ENCODE peak calls at places on chromosome 21, in ten cellular contexts. C is GM23338, O is endothelial cell of umbilical vein, X is HCT116, D is stomach, N is HepG2, V is esophagus muscularis mucosa, I is sigmoid colon, G is suprapubic skin, J is Panc1. F is an unnamed sample.
A peak's percentile ranks its signal among the peaks of the same experiment; 100 is the strongest.

GRCh38 chr21:36753556-36753955 is 54.6 kb downstream of the SIM2 start:
- DNase-seq in O (peak; percentile 20), D (no peak), N (no peak), C (no peak), V (no peak), J (no peak), I (no peak), G (no peak), X (no peak), F (no peak)

GRCh38 chr21:16837319-16837718 is 675.5 kb upstream of the CXADR start:
- DNase-seq in V (no peak), I (no peak), X (no peak), J (no peak), O (no peak), N (no peak), C (no peak), D (no peak), G (no peak), F (no peak)

GRCh38 chr21:40179167-40179566 is 311.9 kb downstream of the PCP4 start:
- DNase-seq in D (no peak), V (no peak), N (no peak), J (no peak), X (no peak), C (no peak), G (peak; percentile 64), I (no peak), O (no peak), F (peak; percentile 31)

GRCh38 chr21:28298251-28298672 is 694.4 kb downstream of the LTN1 start:
- DNase-seq in I (no peak), J (no peak), X (no peak), G (no peak), N (no peak), V (no peak), D (no peak), C (no peak), O (peak; percentile 34), F (no peak)

GRCh38 chr21:25402134-25402957 is 204.9 kb downstream of the MRPL39 start:
- DNase-seq in D (no peak), O (no peak), I (no peak), J (no peak), X (no peak), N (no peak), C (no peak), G (no peak), V (no peak), F (no peak)

GRCh38 chr21:42757422-42757821 is 104.0 kb downstream of the PDE9A start:
- DNase-seq in G (no peak), D (no peak), O (no peak), N (no peak), C (no peak), X (no peak), J (no peak), I (no peak), V (no peak), F (no peak)

GRCh38 chr21:35226302-35226701 is 177.2 kb upstream of the RUNX1 start:
- DNase-seq in N (peak; percentile 24), C (no peak), X (no peak), G (no peak), V (no peak), D (peak; percentile 45), J (no peak), O (peak; percentile 13), I (no peak), F (peak; percentile 54)

GRCh38 chr21:37792046-37792445 is 124.2 kb downstream of the KCNJ6 start:
- DNase-seq in X (no peak), G (no peak), N (no peak), O (no peak), V (no peak), J (no peak), D (no peak), I (no peak), C (no peak), F (no peak)

GRCh38 chr21:26845066-26845749 is at the start of gene ADAMTS1:
- DNase-seq in I (peak; percentile 98), G (peak; percentile 96), N (peak; percentile 4), V (peak; percentile 98), D (peak; percentile 71), O (peak; percentile 77), J (no peak), X (no peak), C (peak; percentile 87), F (peak; percentile 71)

GRCh38 chr21:26843912-26844257 is 1.3 kb downstream of the ADAMTS1 start:
- DNase-seq in X (no peak), V (no peak), N (no peak), C (peak; percentile 30), G (no peak), I (no peak), O (no peak), D (no peak), J (no peak), F (no peak)

GRCh38 chr21:26844258-26845065 is 747 bp downstream of the ADAMTS1 start:
- DNase-seq in C (peak; percentile 60), N (no peak), J (no peak), I (peak; percentile 84), D (no peak), V (no peak), G (no peak), O (peak; percentile 51), X (no peak), F (no peak)

GRCh38 chr21:26842300-26842699 is 2.9 kb downstream of the ADAMTS1 start:
- DNase-seq in O (no peak), X (no peak), D (no peak), C (no peak), J (no peak), G (no peak), N (no peak), I (no peak), V (no peak), F (no peak)

DNA sequence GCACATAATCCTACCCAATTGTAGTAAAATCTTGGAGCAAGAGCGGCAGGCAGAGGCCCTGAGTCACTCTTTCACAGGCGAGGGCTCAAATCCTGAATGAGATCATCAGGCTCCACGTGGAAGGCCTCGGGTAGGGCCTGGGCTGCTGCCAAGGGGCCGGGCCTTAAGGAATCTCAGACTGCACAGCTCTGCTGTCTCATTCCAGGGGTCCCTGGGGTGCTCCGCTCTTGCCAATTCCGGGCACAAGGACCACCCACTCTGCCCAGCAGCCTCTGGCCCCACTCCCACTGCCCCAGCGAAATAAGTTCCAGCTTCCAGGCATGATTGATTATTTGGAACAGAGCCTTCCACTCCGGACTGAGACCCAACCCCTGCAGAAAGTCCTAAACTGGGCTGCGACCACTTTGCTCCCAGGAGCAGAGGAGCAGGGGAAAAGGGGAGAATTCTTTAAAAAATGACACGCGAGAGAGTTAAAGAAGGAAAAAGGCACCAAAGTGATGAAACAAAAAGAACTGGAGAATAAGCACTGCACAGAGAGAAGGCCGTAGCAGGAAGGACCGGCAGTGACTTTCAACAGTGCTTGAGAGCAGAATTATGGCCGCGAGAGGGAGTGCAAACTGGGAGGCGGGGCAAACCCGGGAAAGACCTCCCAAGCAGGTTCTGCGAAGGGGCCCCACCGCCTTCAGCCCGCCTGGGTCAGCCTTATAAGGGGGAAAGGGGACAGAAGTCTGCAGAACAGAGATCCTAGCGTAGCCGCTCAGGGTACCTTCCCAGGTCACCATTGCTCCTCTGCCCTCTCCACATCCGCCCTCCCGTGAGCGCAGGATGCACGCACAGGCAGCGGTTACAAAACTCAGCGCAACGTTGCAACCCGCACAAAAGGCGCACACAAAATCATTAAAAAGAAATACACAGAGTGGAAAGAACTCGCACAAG is 2.0 kb downstream of the ADAMTS1 start:
- DNase-seq in V (peak; percentile 98), C (peak; percentile 83), N (no peak), G (peak; percentile 91), O (peak; percentile 94), I (peak; percentile 97), X (no peak), D (peak; percentile 87), J (peak; percentile 75), F (peak; percentile 80)
- TF ChIP-seq CTCF in V (peak; percentile 38), C (peak; percentile 25), N (no peak), G (no peak), O (peak; percentile 12), I (peak; percentile 16), X (no peak), D (no peak), J (peak; percentile 49), F (no peak)

GRCh38 chr21:32524010-32524719 is 61.2 kb downstream of the TCP10L start:
- DNase-seq in V (no peak), C (no peak), D (no peak), O (peak; percentile 100), G (no peak), J (no peak), N (no peak), I (peak; percentile 63), X (no peak), F (no peak)

GRCh38 chr21:32523463-32523862 is 61.9 kb downstream of the TCP10L start:
- DNase-seq in I (peak; percentile 41), N (no peak), J (no peak), X (no peak), D (no peak), O (peak; percentile 48), G (no peak), C (no peak), V (no peak), F (no peak)

GRCh38 chr21:32519945-32520884 is 65.1 kb downstream of the TCP10L start:
- DNase-seq in N (no peak), O (peak; percentile 55), X (no peak), V (no peak), C (no peak), I (no peak), G (no peak), J (no peak), D (no peak), F (no peak)

GRCh38 chr21:32520885-32521735 is 64.2 kb downstream of the TCP10L start:
- DNase-seq in J (no peak), G (peak; percentile 90), I (peak; percentile 91), N (no peak), X (no peak), O (peak; percentile 98), V (peak; percentile 94), C (no peak), D (peak; percentile 54), F (peak; percentile 90)

DNA sequence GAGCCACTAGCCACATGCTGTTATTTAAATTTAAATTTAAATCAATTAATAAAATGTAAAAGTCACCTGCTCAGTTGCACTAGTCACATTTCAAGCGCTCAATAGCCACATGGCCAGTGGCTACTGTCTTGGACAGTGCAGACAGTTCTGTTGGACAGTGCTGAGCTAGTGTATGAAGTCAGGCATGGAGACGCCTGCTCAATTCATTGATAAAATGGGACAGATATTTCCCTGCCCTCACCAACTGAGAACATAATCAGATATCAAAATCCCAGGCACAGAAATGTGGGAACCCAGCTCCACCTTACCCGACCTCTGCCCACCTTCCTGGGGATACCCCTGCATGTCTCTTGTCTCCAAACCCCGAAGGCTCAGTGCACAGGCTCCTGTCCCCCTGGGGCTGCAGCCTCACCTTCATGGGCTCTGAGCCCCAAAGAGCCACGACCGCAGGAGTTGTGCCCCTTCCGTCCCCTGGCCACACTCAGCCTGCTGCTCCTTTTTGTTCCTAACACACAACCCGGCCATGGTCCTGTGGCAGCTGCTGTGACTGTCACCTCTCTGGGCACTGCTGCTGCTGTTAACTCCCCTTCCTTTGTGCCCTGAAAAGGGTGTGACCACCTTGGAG is 63.5 kb downstream of the TCP10L start:
- DNase-seq in J (no peak), D (no peak), N (no peak), V (no peak), O (peak; percentile 24), G (no peak), C (no peak), I (no peak), X (no peak), F (no peak)
- TF ChIP-seq POLR2AphosphoS5 in J (no peak), D (no peak), N (no peak), V (no peak), O (peak; percentile 26), G (no peak), C (no peak), I (no peak), X (no peak), F (no peak)

GRCh38 chr21:20045197-20045596 is 953.0 kb upstream of the NCAM2 start:
- DNase-seq in I (no peak), O (no peak), X (no peak), V (no peak), D (no peak), J (no peak), C (no peak), N (no peak), G (no peak), F (no peak)

GRCh38 chr21:20040768-20041167 is 957.4 kb upstream of the NCAM2 start:
- DNase-seq in D (no peak), O (peak; percentile 14), V (no peak), J (no peak), C (peak; percentile 27), G (no peak), I (no peak), N (no peak), X (no peak), F (no peak)
- TF ChIP-seq CTCF in D (no peak), O (no peak), V (no peak), J (peak; percentile 13), C (peak; percentile 65), G (no peak), I (no peak), N (no peak), X (no peak), F (no peak)

GRCh38 chr21:31337086-31337485 is 7.0 kb downstream of the TIAM1 start:
- DNase-seq in C (no peak), D (no peak), G (no peak), X (no peak), I (no peak), N (no peak), V (no peak), J (no peak), O (no peak), F (no peak)

GRCh38 chr21:31336739-31337040 is 7.4 kb downstream of the TIAM1 start:
- DNase-seq in O (no peak), X (no peak), G (no peak), N (no peak), C (no peak), V (no peak), D (no peak), I (no peak), J (no peak), F (no peak)

GRCh38 chr21:31334648-31335121 is 9.4 kb downstream of the TIAM1 start:
- DNase-seq in D (peak; percentile 59), C (no peak), N (no peak), O (no peak), J (no peak), G (no peak), I (no peak), X (no peak), V (no peak), F (no peak)

GRCh38 chr21:31337991-31338891 is 5.8 kb downstream of the TIAM1 start:
- DNase-seq in J (no peak), I (no peak), N (no peak), G (no peak), D (no peak), O (no peak), X (no peak), C (no peak), V (no peak), F (no peak)

DNA sequence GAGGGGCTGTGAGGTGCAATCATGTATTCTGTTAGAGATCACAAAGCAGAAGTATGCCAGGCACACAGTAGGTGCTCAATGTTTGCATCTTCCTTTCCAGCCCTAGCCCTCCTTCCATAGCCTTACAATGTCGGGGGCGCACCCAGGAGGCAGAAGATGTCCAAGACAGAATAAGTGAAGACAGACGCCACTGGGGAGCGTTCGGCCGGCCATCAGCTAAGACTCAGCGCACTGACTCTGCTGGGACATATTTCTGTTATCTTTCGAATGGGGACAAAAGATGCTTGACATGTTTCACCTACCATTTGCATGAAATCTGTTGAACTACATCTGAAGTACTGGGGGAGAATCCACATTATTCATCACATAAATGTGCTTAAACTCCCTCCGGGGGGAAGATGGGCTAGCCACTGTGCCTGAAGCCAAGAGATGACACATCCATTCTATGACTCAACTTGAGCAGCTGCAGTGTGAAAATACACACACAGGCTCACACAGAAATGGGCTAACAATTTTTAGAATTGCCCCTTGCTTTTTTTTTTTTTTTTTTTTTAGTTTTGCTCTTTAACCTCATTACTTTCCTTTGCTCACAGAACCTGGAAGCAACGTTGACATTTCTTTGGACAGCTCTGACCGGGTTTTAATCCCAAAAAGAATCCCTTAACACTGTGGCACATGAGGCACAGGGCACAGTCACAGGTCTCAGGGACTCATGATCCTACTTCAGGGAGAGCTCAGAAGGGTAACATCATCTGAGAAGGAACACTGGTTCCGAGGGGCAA is 7.9 kb downstream of the TIAM1 start:
- DNase-seq in D (no peak), O (no peak), V (no peak), G (no peak), I (peak; percentile 70), N (no peak), C (no peak), J (no peak), X (no peak), F (no peak)
- TF ChIP-seq POLR2AphosphoS5 in D (no peak), O (no peak), V (no peak), G (no peak), I (no peak), N (no peak), C (no peak), J (no peak), X (no peak), F (no peak)